ENCODE peak calls at places on chromosomes 12 and 14, in four cellular contexts. Q is astrocyte, B is HCT116, O is neural progenitor cell. P is an unnamed sample.

GRCh38 chr14:64879635-64880381 is at the start of gene SPTB:
- DNase-seq in O (peak), Q (no peak), B (no peak), P (peak)

GRCh38 chr14:99899578-99900178 is 106.5 kb downstream of the EML1 start:
- DNase-seq in B (peak), Q (no peak), O (no peak), P (no peak)

GRCh38 chr14:97379091-97379531 is 581.9 kb downstream of the VRK1 start:
- DNase-seq in Q (no peak), B (no peak), O (peak), P (no peak)

GRCh38 chr14:55052259-55052930 is 948 bp downstream of the MAPK1IP1L start:
- DNase-seq in Q (peak), O (no peak), B (no peak), P (no peak)

GRCh38 chr12:109287811-109288469 is 21.1 kb downstream of the FOXN4 start:
- DNase-seq in B (no peak), O (no peak), Q (no peak), P (no peak)

GRCh38 chr12:26297386-26298070 is 102.2 kb downstream of the SSPN start:
- DNase-seq in O (no peak), B (no peak), Q (peak), P (no peak)

GRCh38 chr12:1083086-1083887 is 92.3 kb downstream of the ERC1 start:
- DNase-seq in Q (peak), O (peak), B (no peak), P (no peak)

GRCh38 chr14:91745329-91745728 is 13.4 kb upstream of the CATSPERB start:
- DNase-seq in Q (no peak), B (no peak), O (no peak), P (no peak)

GRCh38 chr12:114694436-114695304 is 10.7 kb upstream of the TBX3 start:
- DNase-seq in Q (no peak), B (no peak), O (peak), P (no peak)

GRCh38 chr12:121214171-121214777 is 4.3 kb downstream of the P2RX4 start:
- DNase-seq in B (no peak), Q (peak), O (no peak), P (no peak)

GRCh38 chr12:25377475-25378179 is 126.9 kb upstream of the KRAS start:
- DNase-seq in O (no peak), B (no peak), Q (peak), P (no peak)

GRCh38 chr12:67813509-67813908 is 165.0 kb downstream of the DYRK2 start:
- DNase-seq in Q (no peak), B (no peak), O (no peak), P (no peak)

GRCh38 chr12:79168687-79169086 is 304.1 kb downstream of the SYT1 start:
- DNase-seq in Q (no peak), O (no peak), B (no peak), P (no peak)

GRCh38 chr14:35420036-35420811 is 15.7 kb upstream of the NFKBIA start:
- DNase-seq in Q (peak), B (no peak), O (no peak), P (no peak)

GRCh38 chr14:35406811-35407630 is 2.5 kb upstream of the NFKBIA start:
- DNase-seq in O (peak), Q (peak), B (peak), P (peak)

GRCh38 chr14:70906785-70907171 is 481 bp upstream of the PCNX1 start:
- DNase-seq in O (no peak), Q (no peak), B (no peak), P (no peak)

GRCh38 chr14:28635387-28635786 is 131.2 kb upstream of the FOXG1 start:
- DNase-seq in Q (peak), O (peak), B (peak), P (peak)

GRCh38 chr14:74955229-74955999 is at the start of gene PGF:
- DNase-seq in O (peak), B (peak), Q (no peak), P (no peak)

GRCh38 chr14:34781242-34781641 is 66.8 kb upstream of the CFL2 start:
- DNase-seq in O (no peak), Q (peak), B (no peak), P (no peak)

GRCh38 chr14:92247937-92248336 is 75.0 kb upstream of the SLC24A4 start:
- DNase-seq in O (no peak), B (no peak), Q (no peak), P (no peak)

GRCh38 chr14:39417014-39417413 is 15.2 kb downstream of the FBXO33 start:
- DNase-seq in B (peak), Q (no peak), O (no peak), P (no peak)

GRCh38 chr12:452667-453210 is 7.0 kb upstream of the B4GALNT3 start:
- DNase-seq in Q (no peak), O (no peak), B (no peak), P (no peak)

GRCh38 chr14:64060648-64061096 is 207.9 kb downstream of the SYNE2 start:
- DNase-seq in Q (no peak), O (peak), B (peak), P (no peak)

GRCh38 chr14:101034986-101035385 is 131.5 kb upstream of the RTL1 start:
- DNase-seq in B (no peak), Q (no peak), O (no peak), P (no peak)

GRCh38 chr12:49428652-49429549 is 61.6 kb downstream of the SPATS2 start:
- DNase-seq in Q (peak), O (no peak), B (peak), P (no peak)

GRCh38 chr12:127455347-127456265 is 811.4 kb upstream of the TMEM132C start:
- DNase-seq in B (no peak), Q (peak), O (peak), P (no peak)

GRCh38 chr12:67918441-67918840 is 70.8 kb upstream of the IFNG-AS1 start:
- DNase-seq in B (no peak), O (no peak), Q (no peak), P (no peak)

GRCh38 chr14:65916055-65916454 is 503.5 kb downstream of the FUT8 start:
- DNase-seq in B (no peak), O (no peak), Q (no peak), P (no peak)

GRCh38 chr14:91145396-91146160 is 31.7 kb downstream of the DGLUCY start:
- DNase-seq in O (no peak), B (no peak), Q (no peak), P (peak)

GRCh38 chr14:92549096-92549852 is 35.7 kb downstream of the RIN3 start:
- DNase-seq in O (no peak), B (no peak), Q (no peak), P (no peak)

GRCh38 chr12:1474567-1475153 is 119.7 kb downstream of the FBXL14 start:
- DNase-seq in B (peak), Q (peak), O (peak), P (no peak)

GRCh38 chr14:75981426-75981825 is 369 bp downstream of the TGFB3 start:
- DNase-seq in Q (no peak), O (peak), B (no peak), P (peak)
- H3K9ac ChIP-seq in Q (peak), O (no peak), B (peak), P (peak)

DNA sequence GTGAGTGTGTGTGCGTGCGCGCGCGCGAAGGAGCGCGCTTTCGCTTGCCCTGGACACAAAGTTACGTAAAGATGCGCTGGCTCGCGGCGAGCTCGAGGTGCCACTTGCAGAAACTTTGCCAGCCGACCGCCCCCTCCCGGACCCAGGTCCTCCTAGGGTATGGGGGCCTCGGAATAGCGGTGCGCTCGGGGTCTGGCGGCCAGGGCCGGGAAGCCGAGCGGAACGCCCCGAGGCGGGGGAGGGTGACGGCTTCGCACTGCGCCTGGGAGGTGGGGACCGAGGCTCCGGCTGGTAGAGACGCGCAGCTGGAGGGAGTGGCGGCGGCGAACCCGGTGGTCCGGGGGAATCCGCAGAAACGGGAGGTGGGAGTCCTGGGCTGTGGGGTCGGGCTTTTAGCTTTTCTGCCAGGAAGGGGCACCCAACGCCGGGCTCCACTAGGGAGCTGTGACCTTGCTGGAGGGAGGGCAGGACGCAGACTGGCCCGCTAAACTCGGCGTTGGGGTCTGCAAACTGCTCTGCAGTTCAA is 837 bp downstream of the RFX4 start:
- DNase-seq in O (peak), Q (no peak), B (no peak), P (no peak)
- TF ChIP-seq EZH2 in O (peak), Q (peak), B (no peak), P (no peak)

GRCh38 chr12:96720363-96720705 is 186.7 kb upstream of the NEDD1 start:
- DNase-seq in O (no peak), B (no peak), Q (no peak), P (peak)

GRCh38 chr12:96714199-96714598 is 192.9 kb upstream of the NEDD1 start:
- DNase-seq in O (no peak), B (no peak), Q (no peak), P (no peak)

DNA sequence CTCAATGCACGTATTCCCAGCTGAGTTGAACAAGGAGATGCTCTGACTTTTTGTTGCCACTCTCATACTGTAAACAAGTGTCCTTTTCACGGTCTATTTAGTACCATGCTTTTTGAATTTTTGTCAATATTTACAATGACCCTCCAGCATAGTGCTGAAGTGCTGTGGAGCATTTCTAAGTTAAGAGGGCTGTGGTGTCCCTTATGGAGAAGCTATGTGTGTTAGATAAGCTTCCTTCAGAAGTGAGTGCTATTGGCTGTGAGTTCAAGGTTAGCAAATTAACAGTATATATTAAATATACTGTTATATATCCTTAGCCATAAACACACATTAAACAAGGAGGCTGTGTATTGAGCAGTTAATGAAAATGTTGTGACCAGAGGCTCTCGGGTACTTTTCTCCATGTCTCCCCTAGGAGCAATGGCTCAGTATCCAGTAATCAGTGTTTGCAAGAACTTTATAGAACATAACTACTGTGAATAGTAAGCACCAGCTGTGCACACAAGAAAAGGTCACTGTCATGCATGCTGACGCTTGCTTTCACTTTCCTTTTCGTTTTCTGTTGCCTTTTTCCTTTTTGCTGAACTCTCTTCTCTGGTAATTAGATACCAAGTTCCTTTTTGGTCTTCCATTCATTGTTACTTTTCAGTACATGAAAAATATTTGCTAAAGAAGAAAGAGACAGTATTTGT is 187.2 kb upstream of the NEDD1 start:
- DNase-seq in Q (peak), B (no peak), O (no peak), P (peak)
- H3K4me3 ChIP-seq in Q (peak), B (no peak), O (no peak), P (peak)

DNA sequence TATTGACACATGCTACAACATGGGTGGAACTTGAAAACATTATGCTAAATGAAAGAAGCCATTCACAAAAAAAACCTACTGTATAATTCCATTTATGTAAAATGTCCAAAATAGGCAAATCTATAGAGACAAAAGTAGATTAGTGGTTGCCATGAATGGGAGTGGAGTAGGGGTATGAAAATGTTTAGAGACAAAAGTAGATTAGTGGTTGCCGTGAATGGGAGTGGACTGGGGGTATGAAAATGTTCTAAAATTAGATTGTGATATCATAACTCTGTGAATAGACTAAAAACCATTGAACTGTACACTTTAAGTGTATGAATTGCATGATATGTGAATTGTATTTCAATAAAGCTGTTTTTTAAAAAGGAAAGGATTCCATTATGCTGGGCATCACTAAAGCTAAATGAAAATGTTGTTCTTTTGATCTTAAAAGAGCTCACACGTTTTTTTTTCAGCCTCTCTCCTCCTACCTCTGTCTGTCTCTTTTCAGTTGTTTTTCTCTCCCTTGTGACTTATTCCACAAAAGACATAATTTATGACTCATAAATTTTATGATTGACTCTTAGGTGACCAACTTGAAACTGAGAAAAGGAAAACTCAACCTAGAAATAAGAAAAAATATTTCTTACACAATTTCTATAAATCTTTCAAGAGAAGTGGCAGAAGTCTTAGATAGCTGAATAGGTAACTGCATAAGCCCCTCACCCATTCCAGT is 227.5 kb upstream of the DDHD1 start:
- DNase-seq in O (no peak), B (no peak), Q (no peak), P (no peak)
- H3K9ac ChIP-seq in O (no peak), B (no peak), Q (no peak), P (no peak)

DNA sequence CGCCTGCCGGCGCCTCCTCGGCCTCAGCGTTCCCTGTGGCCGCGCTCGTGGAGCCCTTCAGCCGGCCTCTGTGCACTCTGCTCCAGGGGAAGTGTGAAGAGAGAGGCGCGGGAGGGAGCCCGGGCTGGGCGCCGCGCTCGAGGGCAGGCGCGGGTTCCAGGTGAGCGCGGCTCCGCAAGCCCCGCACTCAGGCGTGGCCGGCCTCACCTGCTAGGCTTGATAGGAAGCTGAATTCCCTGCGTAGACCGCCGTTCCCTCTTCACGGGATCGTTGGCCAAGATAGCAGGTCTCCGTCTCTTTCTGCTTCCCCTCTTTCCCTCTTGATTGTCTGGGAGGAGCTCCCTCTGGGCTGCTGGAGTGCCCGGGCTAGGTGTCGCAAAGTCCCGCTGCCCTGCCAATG is 89.7 kb downstream of the ASCL4 start:
- DNase-seq in Q (no peak), O (peak), B (no peak), P (no peak)
- TF ChIP-seq EZH2 in Q (no peak), O (peak), B (no peak), P (no peak)

GRCh38 chr12:55720071-55720564 is at the start of gene RDH5:
- DNase-seq in Q (peak), O (no peak), B (no peak), P (no peak)

GRCh38 chr12:55718020-55718419 is 2.2 kb upstream of the RDH5 start:
- DNase-seq in Q (peak), B (no peak), O (peak), P (no peak)

GRCh38 chr12:55717397-55718007 is 1.7 kb downstream of the BLOC1S1 start:
- DNase-seq in B (no peak), O (no peak), Q (peak), P (no peak)

GRCh38 chr12:55719371-55719770 is 822 bp upstream of the RDH5 start:
- DNase-seq in O (no peak), Q (no peak), B (no peak), P (no peak)

DNA sequence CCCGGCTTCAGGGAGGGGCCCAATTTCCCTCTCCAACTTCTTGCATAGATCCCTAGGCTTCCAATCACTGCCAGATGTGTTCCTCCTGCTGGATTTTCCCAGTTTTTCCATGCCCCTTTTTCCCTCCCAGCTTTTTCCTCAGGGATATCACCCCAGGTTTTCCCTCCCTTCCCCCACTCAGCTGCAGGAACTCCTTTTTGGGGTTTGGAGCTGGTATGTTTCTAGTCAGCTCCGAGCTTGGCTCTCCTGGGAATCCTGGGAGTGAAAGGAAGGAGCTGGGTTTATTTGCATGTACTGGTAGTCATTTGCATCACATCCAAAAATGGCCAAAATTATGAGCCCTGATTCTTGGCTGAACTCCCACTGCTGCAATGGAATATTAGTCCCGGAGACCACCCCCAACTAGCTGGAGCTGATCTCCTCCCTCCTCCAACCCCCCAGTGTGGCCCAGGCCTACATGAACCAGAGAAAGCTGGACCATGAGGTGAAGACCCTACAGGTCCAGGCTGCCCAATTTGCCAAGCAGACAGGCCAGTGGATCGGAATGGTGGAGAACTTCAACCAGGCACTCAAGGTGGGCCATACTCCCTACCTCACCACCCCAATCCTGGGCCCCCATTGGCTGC is 1.4 kb upstream of the RDH5 start:
- DNase-seq in O (no peak), Q (no peak), B (no peak), P (no peak)
- H3K4me3 ChIP-seq in O (peak), Q (peak), B (no peak), P (no peak)

GRCh38 chr14:21317433-21317832 is 37.5 kb downstream of the RPGRIP1 start:
- DNase-seq in O (peak), Q (no peak), B (no peak), P (no peak)

GRCh38 chr14:21320913-21321312 is 41.0 kb downstream of the RPGRIP1 start:
- DNase-seq in Q (no peak), B (no peak), O (no peak), P (no peak)
- H3K9ac ChIP-seq in Q (no peak), B (no peak), O (no peak), P (no peak)

GRCh38 chr14:104638190-104638589 is 33.6 kb upstream of the TMEM179 start:
- DNase-seq in Q (no peak), O (peak), B (no peak), P (no peak)
- TF ChIP-seq EZH2 in Q (no peak), O (no peak), B (no peak), P (no peak)

DNA sequence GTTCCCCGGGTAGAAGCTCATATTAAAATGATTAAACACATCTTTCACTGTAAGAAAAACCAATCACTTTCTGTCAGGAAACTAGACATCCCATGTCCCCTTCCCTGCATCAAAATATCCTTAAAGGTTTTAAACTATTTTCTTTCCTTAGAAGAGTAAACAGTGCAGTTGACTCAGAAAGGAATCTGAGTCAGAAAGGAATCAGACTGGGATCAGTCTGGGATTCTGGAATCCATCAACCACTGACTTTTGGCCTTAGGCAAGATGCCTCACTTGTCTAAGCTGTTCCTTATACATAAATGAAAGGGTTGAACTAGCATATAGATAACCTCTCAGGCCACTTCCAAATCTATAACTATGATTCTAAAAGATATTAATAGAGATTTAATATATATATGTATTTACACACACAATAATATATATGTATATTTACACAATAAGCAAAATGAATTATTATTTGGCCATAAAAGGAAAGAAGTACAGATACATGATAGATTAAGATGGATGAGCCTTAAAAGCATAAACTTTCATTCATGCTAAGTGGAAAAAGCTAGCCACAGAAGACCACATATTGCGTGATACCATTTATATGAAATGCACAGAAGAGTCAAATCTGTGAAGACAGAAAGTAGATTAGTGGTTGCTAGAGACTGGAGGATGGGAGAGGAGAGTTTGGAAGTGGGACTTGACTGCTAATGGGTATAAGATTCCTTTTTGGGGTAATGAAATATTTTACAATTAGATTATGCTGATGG is 114.4 kb downstream of the SLC38A1 start:
- DNase-seq in Q (peak), B (peak), O (no peak), P (no peak)
- H3K4me3 ChIP-seq in Q (no peak), B (no peak), O (no peak), P (no peak)

P was measured in DND-41.